ENCODE peak calls at places on chromosomes 11 and 22, in four cellular contexts. N is mesendoderm, Q is uterus, K is sigmoid colon. I is an unnamed sample. For H3K4me1, the result is how much of the 10 kb centered on the place peaks cover.

GRCh38 chr11:115741376-115741775 is 237.2 kb upstream of the CADM1 start:
- DNase-seq in K (no peak), Q (no peak), N (no peak), I (no peak)

GRCh38 chr11:99325807-99326206 is 305.1 kb downstream of the CNTN5 start:
- DNase-seq in N (peak), Q (no peak), K (no peak), I (no peak)

GRCh38 chr11:132909016-132909606 is 623.2 kb downstream of the OPCML start:
- DNase-seq in N (no peak), K (no peak), Q (no peak), I (no peak)

GRCh38 chr11:130478204-130478701 is 29.8 kb downstream of the ADAMTS15 start:
- DNase-seq in Q (peak), K (peak), N (peak), I (peak)

GRCh38 chr11:75238595-75239245 is 1.9 kb upstream of the TPBGL start:
- DNase-seq in Q (peak), K (no peak), N (no peak), I (peak)

GRCh38 chr11:133082453-133082781 is 449.9 kb downstream of the OPCML start:
- DNase-seq in K (peak), N (peak), Q (peak), I (no peak)

GRCh38 chr22:23213031-23213555 is 32.8 kb downstream of the BCR start:
- DNase-seq in K (no peak), N (no peak), Q (no peak), I (no peak)

GRCh38 chr11:707817-708420 is 1.9 kb downstream of the EPS8L2 start:
- DNase-seq in K (no peak), Q (no peak), N (peak), I (peak)

GRCh38 chr11:16511109-16511806 is 154.9 kb upstream of the SOX6 start:
- DNase-seq in Q (no peak), K (no peak), N (peak), I (no peak)

GRCh38 chr22:38222797-38223119 is 21.0 kb downstream of the MAFF start:
- DNase-seq in Q (no peak), K (no peak), N (no peak), I (no peak)

GRCh38 chr11:107731911-107732310 is 20.1 kb upstream of the SLN start:
- DNase-seq in N (no peak), K (no peak), Q (no peak), I (no peak)

GRCh38 chr11:36149538-36150242 is 139.5 kb downstream of the COMMD9 start:
- DNase-seq in N (peak), Q (peak), K (peak), I (peak)

GRCh38 chr22:25072406-25072805 is 119.9 kb downstream of the KIAA1671 start:
- DNase-seq in N (no peak), K (no peak), Q (no peak), I (no peak)

GRCh38 chr11:104918113-104918824 is 20.0 kb upstream of the CASP12 start:
- DNase-seq in N (no peak), Q (no peak), K (no peak), I (no peak)

GRCh38 chr22:19176175-19176630 is 2.3 kb downstream of the SLC25A1 start:
- DNase-seq in N (peak), K (no peak), Q (no peak), I (peak)

DNA sequence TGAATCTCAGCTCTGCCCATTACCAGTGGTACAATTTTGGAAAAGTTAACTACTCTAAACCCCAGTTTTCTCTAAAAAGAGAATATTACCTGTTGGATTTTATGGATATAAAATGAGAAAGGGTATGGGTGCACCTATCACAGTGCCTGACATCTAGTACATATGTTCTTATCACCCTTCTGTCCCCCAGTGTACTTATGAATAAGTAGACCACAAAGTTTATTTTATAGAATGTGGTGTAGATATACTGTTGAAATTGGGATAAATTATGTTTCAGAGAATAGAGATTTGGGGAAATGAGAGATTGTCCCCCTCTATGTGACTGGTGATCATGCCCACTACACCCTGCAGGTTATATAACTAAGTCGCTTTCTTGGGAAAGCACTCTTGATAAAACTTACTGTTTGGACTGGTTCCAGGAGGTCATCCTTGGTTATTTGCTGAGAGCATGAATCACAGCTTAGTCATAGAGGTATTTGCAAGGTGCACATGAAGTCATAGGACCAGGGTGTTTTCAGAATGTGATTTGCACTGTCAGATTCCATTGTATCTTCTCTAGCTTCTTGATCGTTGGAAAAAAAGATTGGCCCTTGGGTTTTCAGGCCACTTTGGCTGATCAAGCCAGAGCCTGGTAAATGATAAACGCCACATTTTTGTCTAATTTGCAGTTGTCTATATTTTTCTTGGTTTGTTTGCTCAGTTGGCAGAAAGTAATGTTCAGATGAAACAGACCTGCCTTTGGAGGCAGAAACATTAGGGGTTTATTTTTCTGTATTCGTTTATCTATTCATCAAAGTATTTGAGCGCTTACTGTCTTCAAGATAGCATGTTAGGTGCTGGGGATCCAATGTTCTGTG is 21.3 kb downstream of the STX3 start:
- DNase-seq in Q (no peak), K (no peak), N (no peak), I (no peak)
- H3K4me1 ChIP-seq in Q (under half), K (under half), N (under half), I (under half)

DNA sequence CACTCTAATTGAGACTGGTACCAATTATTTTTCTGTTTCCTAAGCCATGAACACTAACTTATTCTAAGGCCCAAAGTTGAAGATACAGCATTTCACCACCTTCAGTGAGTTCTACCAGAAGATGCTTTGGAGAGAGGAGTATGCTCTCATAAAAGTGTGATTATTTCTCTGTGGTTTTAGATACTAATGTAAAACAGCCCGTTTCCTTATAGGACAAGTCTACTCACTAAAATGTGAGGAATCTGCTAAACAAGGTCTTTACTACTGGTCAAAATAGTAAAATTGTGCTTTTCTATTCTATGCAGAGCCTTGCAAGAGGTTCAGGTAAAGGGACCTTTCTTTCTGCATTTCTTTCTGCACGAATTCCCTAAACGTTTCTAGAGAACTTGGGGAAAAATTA is 2.4 kb downstream of the LGR4 start:
- DNase-seq in Q (no peak), K (no peak), N (no peak), I (no peak)
- H3K4me1 ChIP-seq in Q (under half), K (under half), N (under half), I (under half)

GRCh38 chr11:13315517-13316432 is 38.2 kb downstream of the BMAL1 start:
- DNase-seq in N (no peak), Q (no peak), K (no peak), I (no peak)
- H3K4me1 ChIP-seq in N (under half), Q (under half), K (under half), I (under half)

DNA sequence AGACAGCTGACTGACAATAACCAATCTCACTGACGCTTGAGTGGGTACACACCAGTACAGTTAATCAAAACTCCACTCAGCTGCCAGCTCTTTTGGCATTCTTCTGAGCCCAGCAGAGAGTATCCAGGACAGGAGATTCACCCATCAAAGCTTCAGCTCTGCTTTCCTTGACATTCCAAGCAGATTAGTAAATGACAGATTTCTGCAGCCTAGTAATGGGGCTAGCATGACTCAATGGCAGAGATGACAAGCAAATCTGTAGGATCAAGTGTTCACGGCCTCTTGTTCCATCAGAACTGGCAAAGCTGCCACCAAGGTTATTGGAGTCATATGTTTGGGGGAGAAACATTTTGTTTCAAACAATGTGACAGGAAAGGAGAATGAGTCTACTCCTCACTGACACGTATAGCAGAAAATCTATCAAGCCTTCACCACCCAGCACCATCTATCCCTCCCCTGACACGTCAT is 420.0 kb downstream of the DYNC2H1 start:
- DNase-seq in K (no peak), Q (no peak), N (peak), I (no peak)
- H3K4me1 ChIP-seq in K (under half), Q (under half), N (under half), I (under half)

GRCh38 chr22:43314611-43315010 is 28.6 kb downstream of the SCUBE1 start:
- DNase-seq in Q (no peak), K (no peak), N (no peak), I (no peak)
- H3K4me1 ChIP-seq in Q (under half), K (under half), N (under half), I (under half)

GRCh38 chr11:11973866-11974265 is 34.6 kb downstream of the DKK3 start:
- DNase-seq in K (peak), Q (no peak), N (no peak), I (no peak)
- H3K4me1 ChIP-seq in K (half or more), Q (under half), N (under half), I (under half)